ENCODE peak calls at places on chromosome 21, in four cellular contexts. G, T, H and M are unnamed samples.

GRCh38 chr21:28099296-28099695 is 893.4 kb downstream of the LTN1 start:
- DNase-seq in G (peak), T (no peak), H (no peak), M (no peak)

GRCh38 chr21:44568667-44569556 is 4.6 kb upstream of the KRTAP10-4 start:
- DNase-seq in G (no peak), T (no peak), H (no peak), M (no peak)

GRCh38 chr21:28636988-28637691 is 355.5 kb downstream of the LTN1 start:
- DNase-seq in G (no peak), T (no peak), H (peak), M (peak)

GRCh38 chr21:22490044-22490443 is 1491.8 kb downstream of the NCAM2 start:
- DNase-seq in G (no peak), T (no peak), H (no peak), M (no peak)

GRCh38 chr21:32653326-32653901 is 41.2 kb upstream of the CFAP298 start:
- DNase-seq in G (no peak), T (no peak), H (peak), M (no peak)

GRCh38 chr21:32403201-32403701 is 9.3 kb upstream of the EVA1C start:
- DNase-seq in G (peak), T (peak), H (peak), M (no peak)

GRCh38 chr21:34983680-34984086 is 65.4 kb downstream of the RUNX1 start:
- DNase-seq in G (no peak), T (no peak), H (peak), M (no peak)

GRCh38 chr21:34835526-34835925 is 166.7 kb downstream of the CLIC6 start:
- DNase-seq in G (peak), T (no peak), H (peak), M (peak)

GRCh38 chr21:37341254-37341960 is 25.2 kb upstream of the DYRK1A start:
- DNase-seq in G (no peak), T (no peak), H (peak), M (peak)

GRCh38 chr21:14306143-14306907 is 76.6 kb downstream of the HSPA13 start:
- DNase-seq in G (no peak), T (no peak), H (peak), M (no peak)

GRCh38 chr21:40606341-40606740 is 240.6 kb downstream of the DSCAM start:
- DNase-seq in G (no peak), T (no peak), H (no peak), M (no peak)

GRCh38 chr21:43911015-43911934 is 46.3 kb downstream of the AGPAT3 start:
- DNase-seq in G (peak), T (no peak), H (no peak), M (no peak)

GRCh38 chr21:32096411-32096810 is 182.4 kb downstream of the MIS18A start:
- DNase-seq in G (no peak), T (no peak), H (peak), M (no peak)

GRCh38 chr21:25788677-25789076 is 53.9 kb downstream of the GABPA start:
- DNase-seq in G (no peak), T (no peak), H (no peak), M (no peak)

GRCh38 chr21:25791321-25791720 is 56.5 kb downstream of the GABPA start:
- DNase-seq in G (no peak), T (no peak), H (no peak), M (no peak)

DNA sequence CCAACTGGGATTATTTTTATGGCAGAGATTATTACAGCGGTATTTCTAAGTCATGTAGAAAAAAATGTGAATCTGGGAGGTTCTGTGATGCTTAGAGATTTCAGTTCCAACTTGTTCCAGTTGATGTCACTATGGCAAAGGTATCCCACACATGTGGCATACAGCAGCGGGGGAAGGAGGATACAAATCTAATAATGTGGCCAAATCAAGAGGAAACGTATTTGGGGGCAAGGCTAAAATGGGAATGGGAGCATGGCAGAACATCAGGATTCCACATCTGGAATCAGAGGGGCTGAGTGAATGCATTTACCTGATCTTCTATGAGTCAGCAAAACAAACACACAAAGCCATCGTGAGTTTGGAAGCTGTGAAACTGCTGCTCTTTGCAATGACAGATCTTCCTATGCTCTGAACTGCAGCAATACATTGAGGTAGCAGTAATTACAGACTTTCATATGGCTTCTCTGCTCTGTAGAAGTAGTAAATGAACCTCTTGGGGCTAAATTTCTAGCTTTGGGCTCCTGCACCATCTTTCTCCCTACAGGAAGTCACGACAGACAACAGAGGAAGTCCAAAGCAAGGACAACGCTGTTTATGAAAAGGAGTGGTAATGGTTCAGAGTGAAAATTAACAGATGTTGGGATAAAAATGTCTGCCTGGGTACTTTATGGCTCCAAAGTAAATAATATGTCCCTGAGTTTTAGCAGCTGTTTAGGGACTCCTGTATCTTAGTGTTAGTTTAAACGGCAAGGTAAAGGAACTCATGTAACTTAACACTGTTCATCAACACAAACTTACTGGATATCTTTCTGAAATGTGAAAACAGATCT is 55.6 kb downstream of the GABPA start:
- DNase-seq in G (no peak), T (no peak), H (peak), M (no peak)
- H3K4me3 ChIP-seq in G (no peak), T (peak), H (peak), M (peak)

GRCh38 chr21:46661211-46661625 is 25.7 kb downstream of the PRMT2 start:
- DNase-seq in G (peak), T (peak), H (peak), M (no peak)

GRCh38 chr21:46663754-46664153 is 28.3 kb downstream of the PRMT2 start:
- DNase-seq in G (no peak), T (no peak), H (no peak), M (no peak)

GRCh38 chr21:46661627-46662366 is 26.3 kb downstream of the PRMT2 start:
- DNase-seq in G (no peak), T (no peak), H (no peak), M (no peak)

GRCh38 chr21:46662765-46663500 is 27.5 kb downstream of the PRMT2 start:
- DNase-seq in G (no peak), T (no peak), H (peak), M (no peak)

GRCh38 chr21:46662367-46662654 is 26.8 kb downstream of the PRMT2 start:
- DNase-seq in G (no peak), T (no peak), H (no peak), M (no peak)
- H3K4me3 ChIP-seq in G (no peak), T (peak), H (no peak), M (no peak)

DNA sequence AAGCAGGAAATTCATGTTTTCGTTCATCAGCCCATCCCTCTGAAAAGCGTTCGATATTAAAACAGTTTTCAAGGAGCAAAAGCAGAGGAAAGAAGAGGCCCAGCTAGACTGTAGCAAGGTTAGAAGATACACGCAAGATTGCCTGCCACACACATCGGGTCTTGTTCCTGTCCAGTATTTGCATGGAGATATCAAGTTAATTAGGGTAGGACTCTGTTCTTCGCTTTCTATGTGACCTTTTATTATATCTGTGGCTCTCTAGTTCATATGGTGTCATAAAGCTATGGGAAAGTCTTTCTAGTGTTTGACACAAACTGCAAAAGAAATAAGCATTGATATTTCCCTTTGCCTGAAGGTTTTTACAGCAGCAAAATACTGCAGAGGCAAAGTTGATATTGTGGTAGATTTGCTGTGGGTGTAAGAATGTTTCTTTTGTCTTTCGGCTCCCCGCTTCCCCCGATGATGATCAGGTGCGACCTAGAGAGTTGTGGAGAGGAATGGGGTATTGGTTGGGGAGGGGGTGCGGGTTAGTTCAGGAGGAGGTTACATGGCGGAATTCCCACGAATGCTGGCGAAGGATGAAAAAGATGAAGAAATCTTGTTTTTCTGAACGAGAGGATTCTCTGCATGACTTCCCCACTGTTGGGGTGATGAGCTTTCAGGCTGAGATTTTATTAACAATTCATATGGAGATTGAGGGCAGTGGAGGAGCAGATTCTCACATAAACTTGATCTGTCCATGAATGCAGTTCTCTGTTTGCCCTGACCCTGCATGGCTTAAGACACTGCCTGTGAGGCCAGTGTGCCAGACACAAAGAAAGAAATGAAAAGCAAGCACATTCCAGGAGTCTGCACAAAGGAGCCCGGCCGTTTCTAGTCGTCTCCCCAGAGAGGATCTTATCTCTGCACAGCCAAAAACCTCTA is 550.1 kb downstream of the USP25 start:
- DNase-seq in G (peak), T (peak), H (peak), M (peak)
- H3K4me3 ChIP-seq in G (peak), T (peak), H (peak), M (peak)

GRCh38 chr21:20276377-20276776 is 721.8 kb upstream of the NCAM2 start:
- DNase-seq in G (no peak), T (no peak), H (no peak), M (no peak)
- H3K4me3 ChIP-seq in G (no peak), T (no peak), H (no peak), M (no peak)

GRCh38 chr21:26844258-26845065 is 747 bp downstream of the ADAMTS1 start:
- DNase-seq in G (peak), T (peak), H (peak), M (no peak)

GRCh38 chr21:26846036-26846931 is 1.1 kb upstream of the ADAMTS1 start:
- DNase-seq in G (peak), T (peak), H (peak), M (no peak)

GRCh38 chr21:26843912-26844257 is 1.3 kb downstream of the ADAMTS1 start:
- DNase-seq in G (no peak), T (no peak), H (peak), M (no peak)

GRCh38 chr21:26845750-26846035 is 484 bp upstream of the ADAMTS1 start:
- DNase-seq in G (no peak), T (no peak), H (no peak), M (no peak)

GRCh38 chr21:26845066-26845749 is at the start of gene ADAMTS1:
- DNase-seq in G (peak), T (peak), H (peak), M (no peak)
- H3K4me3 ChIP-seq in G (peak), T (peak), H (peak), M (peak)

GRCh38 chr21:41878831-41879189 is 334 bp downstream of the PRDM15 start:
- DNase-seq in G (peak), T (peak), H (peak), M (no peak)

GRCh38 chr21:41879190-41879998 is at the start of gene PRDM15:
- DNase-seq in G (peak), T (peak), H (peak), M (no peak)

GRCh38 chr21:41877901-41878830 is 978 bp downstream of the PRDM15 start:
- DNase-seq in G (peak), T (peak), H (peak), M (no peak)

GRCh38 chr21:41881051-41881450 is 1.9 kb upstream of the PRDM15 start:
- DNase-seq in G (no peak), T (no peak), H (no peak), M (no peak)

GRCh38 chr21:41880153-41880552 is 1.0 kb upstream of the PRDM15 start:
- DNase-seq in G (no peak), T (no peak), H (no peak), M (no peak)
- H3K4me3 ChIP-seq in G (no peak), T (peak), H (peak), M (no peak)

DNA sequence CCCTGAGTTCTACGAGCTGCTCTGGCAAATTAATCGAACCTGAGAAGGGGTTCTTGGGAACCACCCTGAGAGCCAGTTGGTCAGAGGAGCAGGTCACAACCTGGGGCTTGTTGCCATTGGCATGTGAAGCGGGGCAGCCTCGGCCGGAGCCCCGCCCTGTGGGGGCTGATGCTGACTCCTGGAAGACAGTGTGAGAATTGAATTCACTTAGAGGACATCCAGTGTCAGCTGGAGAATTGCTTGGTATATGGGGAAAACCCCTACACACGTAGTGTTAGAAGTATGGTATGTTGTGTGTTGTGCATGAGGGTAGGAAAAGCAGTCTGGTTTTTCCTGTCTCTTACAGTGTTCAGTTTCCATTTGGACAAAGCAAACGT is 11.6 kb downstream of the SLC37A1 start:
- DNase-seq in G (no peak), T (no peak), H (peak), M (no peak)
- H3K4me3 ChIP-seq in G (no peak), T (peak), H (no peak), M (no peak)

GRCh38 chr21:45726438-45726837 is 82.9 kb downstream of the PCBP3 start:
- DNase-seq in G (no peak), T (no peak), H (no peak), M (no peak)
- H3K4me3 ChIP-seq in G (no peak), T (no peak), H (no peak), M (no peak)